ENCODE peak calls at places on chromosomes 2 and 18, in eight cellular contexts. One of them, this sample, is unnamed.

GRCh38 chr2:143431316-143431715 is 302.1 kb downstream of the ARHGAP15 start:
- DNase-seq in IMR-90: peak
- DNase-seq in spleen: no peak
- DNase-seq in coronary artery: no peak
- DNase-seq in CD8-positive, alpha-beta memory T cell: no peak
- DNase-seq in right lobe of liver: no peak
- DNase-seq in AG04449: no peak
- DNase-seq in Karpas-422: no peak
- DNase-seq in this sample: no peak

GRCh38 chr2:108607706-108608301 is 73.5 kb downstream of the LIMS1 start:
- DNase-seq in IMR-90: peak
- DNase-seq in spleen: no peak
- DNase-seq in coronary artery: no peak
- DNase-seq in CD8-positive, alpha-beta memory T cell: no peak
- DNase-seq in right lobe of liver: no peak
- DNase-seq in AG04449: no peak
- DNase-seq in Karpas-422: peak
- DNase-seq in this sample: no peak

GRCh38 chr2:7083580-7084509 is 166.6 kb downstream of the RNF144A start:
- DNase-seq in IMR-90: peak
- DNase-seq in spleen: no peak
- DNase-seq in coronary artery: no peak
- DNase-seq in CD8-positive, alpha-beta memory T cell: no peak
- DNase-seq in right lobe of liver: no peak
- DNase-seq in AG04449: no peak
- DNase-seq in Karpas-422: peak
- DNase-seq in this sample: peak

GRCh38 chr2:148658807-148659722 is 14.5 kb downstream of the EPC2 start:
- DNase-seq in IMR-90: peak
- DNase-seq in spleen: no peak
- DNase-seq in coronary artery: no peak
- DNase-seq in CD8-positive, alpha-beta memory T cell: no peak
- DNase-seq in right lobe of liver: no peak
- DNase-seq in AG04449: no peak
- DNase-seq in Karpas-422: no peak
- DNase-seq in this sample: no peak

GRCh38 chr2:223104741-223105140 is 52.8 kb downstream of the KCNE4 start:
- DNase-seq in IMR-90: no peak
- DNase-seq in spleen: no peak
- DNase-seq in coronary artery: no peak
- DNase-seq in CD8-positive, alpha-beta memory T cell: no peak
- DNase-seq in right lobe of liver: no peak
- DNase-seq in AG04449: no peak
- DNase-seq in Karpas-422: no peak
- DNase-seq in this sample: no peak

GRCh38 chr2:175251425-175252041 is 70.0 kb upstream of the ATP5MC3 start:
- DNase-seq in IMR-90: peak
- DNase-seq in spleen: no peak
- DNase-seq in coronary artery: no peak
- DNase-seq in CD8-positive, alpha-beta memory T cell: no peak
- DNase-seq in right lobe of liver: no peak
- DNase-seq in AG04449: no peak
- DNase-seq in Karpas-422: peak
- DNase-seq in this sample: peak

GRCh38 chr2:110116033-110116710 is 550 bp upstream of the MALL start:
- DNase-seq in IMR-90: peak
- DNase-seq in spleen: no peak
- DNase-seq in coronary artery: no peak
- DNase-seq in CD8-positive, alpha-beta memory T cell: no peak
- DNase-seq in right lobe of liver: no peak
- DNase-seq in AG04449: no peak
- DNase-seq in Karpas-422: no peak
- DNase-seq in this sample: no peak

GRCh38 chr2:182901748-182902147 is 35.3 kb upstream of the FRZB start:
- DNase-seq in IMR-90: no peak
- DNase-seq in spleen: peak
- DNase-seq in coronary artery: no peak
- DNase-seq in CD8-positive, alpha-beta memory T cell: no peak
- DNase-seq in right lobe of liver: no peak
- DNase-seq in AG04449: no peak
- DNase-seq in Karpas-422: no peak
- DNase-seq in this sample: no peak

GRCh38 chr18:46152436-46152807 is 48.2 kb downstream of the HAUS1 start:
- DNase-seq in IMR-90: peak
- DNase-seq in spleen: no peak
- DNase-seq in coronary artery: no peak
- DNase-seq in CD8-positive, alpha-beta memory T cell: no peak
- DNase-seq in right lobe of liver: no peak
- DNase-seq in AG04449: no peak
- DNase-seq in Karpas-422: no peak
- DNase-seq in this sample: no peak

GRCh38 chr2:202450785-202451184 is 74.7 kb downstream of the BMPR2 start:
- DNase-seq in IMR-90: peak
- DNase-seq in spleen: no peak
- DNase-seq in coronary artery: no peak
- DNase-seq in CD8-positive, alpha-beta memory T cell: no peak
- DNase-seq in right lobe of liver: no peak
- DNase-seq in AG04449: no peak
- DNase-seq in Karpas-422: no peak
- DNase-seq in this sample: no peak

GRCh38 chr18:60506682-60507081 is 134.1 kb upstream of the MC4R start:
- DNase-seq in IMR-90: no peak
- DNase-seq in spleen: no peak
- DNase-seq in coronary artery: no peak
- DNase-seq in CD8-positive, alpha-beta memory T cell: no peak
- DNase-seq in right lobe of liver: no peak
- DNase-seq in AG04449: no peak
- DNase-seq in Karpas-422: no peak
- DNase-seq in this sample: no peak

GRCh38 chr18:49322770-49323490 is 137.5 kb downstream of the DYM start:
- DNase-seq in IMR-90: no peak
- DNase-seq in spleen: no peak
- DNase-seq in coronary artery: no peak
- DNase-seq in CD8-positive, alpha-beta memory T cell: no peak
- DNase-seq in right lobe of liver: no peak
- DNase-seq in AG04449: no peak
- DNase-seq in Karpas-422: no peak
- DNase-seq in this sample: no peak

GRCh38 chr2:212908682-212909435 is 242.6 kb downstream of the IKZF2 start:
- DNase-seq in IMR-90: no peak
- DNase-seq in spleen: no peak
- DNase-seq in coronary artery: no peak
- DNase-seq in CD8-positive, alpha-beta memory T cell: no peak
- DNase-seq in right lobe of liver: no peak
- DNase-seq in AG04449: no peak
- DNase-seq in Karpas-422: no peak
- DNase-seq in this sample: no peak

GRCh38 chr18:46377557-46377956 is 273.4 kb downstream of the HAUS1 start:
- DNase-seq in IMR-90: no peak
- DNase-seq in spleen: no peak
- DNase-seq in coronary artery: no peak
- DNase-seq in CD8-positive, alpha-beta memory T cell: no peak
- DNase-seq in right lobe of liver: no peak
- DNase-seq in AG04449: no peak
- DNase-seq in Karpas-422: no peak
- DNase-seq in this sample: no peak

GRCh38 chr2:180882959-180883358 is 97.4 kb upstream of the UBE2E3 start:
- DNase-seq in IMR-90: no peak
- DNase-seq in spleen: no peak
- DNase-seq in coronary artery: no peak
- DNase-seq in CD8-positive, alpha-beta memory T cell: no peak
- DNase-seq in right lobe of liver: peak
- DNase-seq in AG04449: no peak
- DNase-seq in Karpas-422: no peak
- DNase-seq in this sample: no peak

GRCh38 chr2:9656270-9656766 is 25.5 kb upstream of the YWHAQ start:
- DNase-seq in IMR-90: peak
- DNase-seq in spleen: no peak
- DNase-seq in coronary artery: no peak
- DNase-seq in CD8-positive, alpha-beta memory T cell: peak
- DNase-seq in right lobe of liver: no peak
- DNase-seq in AG04449: peak
- DNase-seq in Karpas-422: no peak
- DNase-seq in this sample: peak

GRCh38 chr2:123840016-123840415 is 185.1 kb upstream of the CNTNAP5 start:
- DNase-seq in IMR-90: no peak
- DNase-seq in spleen: peak
- DNase-seq in coronary artery: no peak
- DNase-seq in CD8-positive, alpha-beta memory T cell: no peak
- DNase-seq in right lobe of liver: no peak
- DNase-seq in AG04449: no peak
- DNase-seq in Karpas-422: no peak
- DNase-seq in this sample: no peak

GRCh38 chr2:227643990-227644551 is 22.5 kb upstream of the SCYGR5 start:
- DNase-seq in IMR-90: no peak
- DNase-seq in spleen: no peak
- DNase-seq in coronary artery: no peak
- DNase-seq in CD8-positive, alpha-beta memory T cell: no peak
- DNase-seq in right lobe of liver: no peak
- DNase-seq in AG04449: no peak
- DNase-seq in Karpas-422: peak
- DNase-seq in this sample: no peak

GRCh38 chr18:63181706-63182105 is 137.9 kb downstream of the BCL2 start:
- DNase-seq in IMR-90: no peak
- DNase-seq in spleen: peak
- DNase-seq in coronary artery: no peak
- DNase-seq in CD8-positive, alpha-beta memory T cell: no peak
- DNase-seq in right lobe of liver: no peak
- DNase-seq in AG04449: no peak
- DNase-seq in Karpas-422: peak
- DNase-seq in this sample: no peak

GRCh38 chr18:77201508-77201907 is 48.1 kb upstream of the GALR1 start:
- DNase-seq in IMR-90: peak
- DNase-seq in spleen: no peak
- DNase-seq in coronary artery: no peak
- DNase-seq in CD8-positive, alpha-beta memory T cell: no peak
- DNase-seq in right lobe of liver: no peak
- DNase-seq in AG04449: no peak
- DNase-seq in Karpas-422: no peak
- DNase-seq in this sample: no peak

GRCh38 chr2:187220100-187220499 is 228.0 kb downstream of the CALCRL start:
- DNase-seq in IMR-90: no peak
- DNase-seq in spleen: no peak
- DNase-seq in coronary artery: no peak
- DNase-seq in CD8-positive, alpha-beta memory T cell: no peak
- DNase-seq in right lobe of liver: no peak
- DNase-seq in AG04449: no peak
- DNase-seq in Karpas-422: no peak
- DNase-seq in this sample: no peak

GRCh38 chr2:200378652-200379290 is 72.3 kb downstream of the SPATS2L start:
- DNase-seq in IMR-90: peak
- DNase-seq in spleen: no peak
- DNase-seq in coronary artery: no peak
- DNase-seq in CD8-positive, alpha-beta memory T cell: no peak
- DNase-seq in right lobe of liver: no peak
- DNase-seq in AG04449: no peak
- DNase-seq in Karpas-422: no peak
- DNase-seq in this sample: no peak
- H3K4me3 ChIP-seq in IMR-90: no peak
- H3K4me3 ChIP-seq in spleen: no peak
- H3K4me3 ChIP-seq in coronary artery: peak
- H3K4me3 ChIP-seq in CD8-positive, alpha-beta memory T cell: no peak
- H3K4me3 ChIP-seq in right lobe of liver: no peak
- H3K4me3 ChIP-seq in AG04449: no peak
- H3K4me3 ChIP-seq in Karpas-422: no peak
- H3K4me3 ChIP-seq in this sample: no peak

DNA sequence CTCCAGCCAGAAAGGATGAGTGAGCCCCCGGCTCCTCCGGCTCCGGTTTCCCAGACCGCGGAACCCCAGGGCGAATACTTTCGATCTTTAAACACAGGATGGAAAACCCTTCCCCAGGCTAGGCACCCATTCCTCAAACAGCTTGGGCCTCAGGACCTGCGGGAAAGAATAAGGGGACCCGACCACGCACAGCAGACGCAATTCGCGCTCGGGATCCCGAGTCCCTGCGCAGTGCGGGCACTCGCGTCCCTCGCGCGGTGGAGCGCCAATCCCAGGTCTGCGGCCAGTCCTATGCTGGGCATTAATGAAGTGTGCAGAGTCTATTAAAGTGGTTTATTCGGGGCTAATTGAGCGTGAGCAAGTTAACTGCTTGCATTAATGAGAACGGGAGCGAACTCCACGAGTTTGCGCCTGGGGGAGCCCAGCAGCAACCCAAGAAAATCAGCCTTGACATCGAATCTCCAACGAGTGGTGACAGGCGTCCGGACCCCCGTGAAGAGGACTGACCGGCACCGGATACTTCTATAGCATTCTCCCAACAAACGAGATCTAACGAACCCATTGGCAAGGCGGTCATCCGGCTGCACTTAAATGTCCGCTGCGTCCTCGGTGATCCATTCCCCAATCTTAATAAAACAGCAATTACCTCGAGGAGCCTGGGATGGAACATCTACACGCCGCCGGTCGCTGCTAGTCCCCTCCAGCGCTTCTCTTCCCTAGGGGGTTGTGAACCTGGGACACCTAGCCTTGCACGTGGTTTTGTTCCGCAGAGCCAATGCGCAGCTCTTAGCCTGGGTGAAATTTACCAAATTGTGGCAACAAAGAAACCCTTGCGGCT is 1.7 kb downstream of the OSR1 start:
- DNase-seq in IMR-90: peak
- DNase-seq in spleen: no peak
- DNase-seq in coronary artery: no peak
- DNase-seq in CD8-positive, alpha-beta memory T cell: no peak
- DNase-seq in right lobe of liver: no peak
- DNase-seq in AG04449: no peak
- DNase-seq in Karpas-422: no peak
- DNase-seq in this sample: no peak
- H3K4me3 ChIP-seq in IMR-90: peak
- H3K4me3 ChIP-seq in spleen: no peak
- H3K4me3 ChIP-seq in coronary artery: peak
- H3K4me3 ChIP-seq in CD8-positive, alpha-beta memory T cell: no peak
- H3K4me3 ChIP-seq in right lobe of liver: no peak
- H3K4me3 ChIP-seq in AG04449: peak
- H3K4me3 ChIP-seq in Karpas-422: no peak
- H3K4me3 ChIP-seq in this sample: no peak

GRCh38 chr2:218221015-218221414 is 4.0 kb downstream of the ARPC2 start:
- DNase-seq in IMR-90: no peak
- DNase-seq in spleen: no peak
- DNase-seq in coronary artery: no peak
- DNase-seq in CD8-positive, alpha-beta memory T cell: peak
- DNase-seq in right lobe of liver: no peak
- DNase-seq in AG04449: no peak
- DNase-seq in Karpas-422: peak
- DNase-seq in this sample: no peak
- H3K4me3 ChIP-seq in IMR-90: no peak
- H3K4me3 ChIP-seq in spleen: no peak
- H3K4me3 ChIP-seq in coronary artery: no peak
- H3K4me3 ChIP-seq in CD8-positive, alpha-beta memory T cell: peak
- H3K4me3 ChIP-seq in right lobe of liver: no peak
- H3K4me3 ChIP-seq in AG04449: no peak
- H3K4me3 ChIP-seq in Karpas-422: peak
- H3K4me3 ChIP-seq in this sample: peak

GRCh38 chr2:28810384-28811285 is at the start of gene SPDYA:
- DNase-seq in IMR-90: peak
- DNase-seq in spleen: peak
- DNase-seq in coronary artery: peak
- DNase-seq in CD8-positive, alpha-beta memory T cell: peak
- DNase-seq in right lobe of liver: peak
- DNase-seq in AG04449: no peak
- DNase-seq in Karpas-422: no peak
- DNase-seq in this sample: peak
- H3K4me3 ChIP-seq in IMR-90: peak
- H3K4me3 ChIP-seq in spleen: peak
- H3K4me3 ChIP-seq in coronary artery: peak
- H3K4me3 ChIP-seq in CD8-positive, alpha-beta memory T cell: peak
- H3K4me3 ChIP-seq in right lobe of liver: peak
- H3K4me3 ChIP-seq in AG04449: peak
- H3K4me3 ChIP-seq in Karpas-422: no peak
- H3K4me3 ChIP-seq in this sample: peak

This sample was measured in HL-60.